ENCODE peak calls at places on chromosomes 3 and 15, in ten cellular contexts. K, P, X, H, A, Q, I, T, G and Y are unnamed samples.

GRCh38 chr3:52062499-52062898 is 6.1 kb upstream of the DUSP7 start:
- DNase-seq in K (peak), P (no peak), X (no peak), H (peak), A (no peak), Q (peak), I (peak), T (no peak), G (peak), Y (peak)

GRCh38 chr3:72728958-72729467 is 119.2 kb downstream of the SHQ1 start:
- DNase-seq in K (no peak), P (no peak), X (no peak), H (no peak), A (peak), Q (no peak), I (no peak), T (no peak), G (no peak), Y (no peak)

GRCh38 chr3:7693976-7694375 is 807.6 kb upstream of the LMCD1 start:
- DNase-seq in K (no peak), P (no peak), X (no peak), H (no peak), A (no peak), Q (no peak), I (no peak), T (no peak), G (no peak), Y (no peak)

GRCh38 chr15:41827290-41827879 is 507 bp upstream of the JMJD7 start:
- DNase-seq in K (no peak), P (no peak), X (peak), H (no peak), A (no peak), Q (no peak), I (no peak), T (no peak), G (peak), Y (peak)

GRCh38 chr3:61114316-61114953 is 136.8 kb downstream of the FHIT start:
- DNase-seq in K (no peak), P (no peak), X (no peak), H (no peak), A (no peak), Q (no peak), I (no peak), T (no peak), G (no peak), Y (no peak)

GRCh38 chr15:67212655-67213054 is 41.8 kb downstream of the AAGAB start:
- DNase-seq in K (no peak), P (no peak), X (no peak), H (no peak), A (no peak), Q (no peak), I (no peak), T (no peak), G (no peak), Y (no peak)

GRCh38 chr15:78838480-78838879 is 27.2 kb upstream of the ADAMTS7 start:
- DNase-seq in K (peak), P (no peak), X (no peak), H (peak), A (no peak), Q (no peak), I (peak), T (no peak), G (no peak), Y (no peak)

GRCh38 chr3:12659316-12660015 is 4.5 kb downstream of the RAF1 start:
- DNase-seq in K (no peak), P (no peak), X (no peak), H (no peak), A (no peak), Q (no peak), I (peak), T (no peak), G (no peak), Y (no peak)

GRCh38 chr3:18208856-18209255 is 216.3 kb downstream of the SATB1 start:
- DNase-seq in K (no peak), P (no peak), X (no peak), H (no peak), A (no peak), Q (no peak), I (no peak), T (no peak), G (no peak), Y (no peak)

GRCh38 chr3:184593201-184593922 is 31.8 kb downstream of the EPHB3 start:
- DNase-seq in K (no peak), P (no peak), X (peak), H (no peak), A (no peak), Q (no peak), I (no peak), T (no peak), G (no peak), Y (no peak)

GRCh38 chr15:69393831-69394491 is 20.2 kb upstream of the KIF23 start:
- DNase-seq in K (no peak), P (no peak), X (no peak), H (no peak), A (no peak), Q (no peak), I (no peak), T (no peak), G (no peak), Y (no peak)

GRCh38 chr15:35757790-35758189 is 211.8 kb upstream of the DPH6 start:
- DNase-seq in K (no peak), P (no peak), X (no peak), H (no peak), A (no peak), Q (no peak), I (no peak), T (no peak), G (no peak), Y (no peak)

GRCh38 chr15:81852826-81853225 is 193.0 kb downstream of the MEX3B start:
- DNase-seq in K (no peak), P (no peak), X (no peak), H (no peak), A (no peak), Q (no peak), I (no peak), T (no peak), G (no peak), Y (no peak)

GRCh38 chr3:181558870-181559269 is 152.9 kb upstream of the SOX2 start:
- DNase-seq in K (no peak), P (no peak), X (no peak), H (no peak), A (no peak), Q (no peak), I (no peak), T (no peak), G (no peak), Y (no peak)

GRCh38 chr3:127785711-127786265 is 36.5 kb downstream of the MGLL start:
- DNase-seq in K (no peak), P (no peak), X (no peak), H (no peak), A (no peak), Q (no peak), I (no peak), T (no peak), G (no peak), Y (no peak)

GRCh38 chr3:195542691-195543641 is at the start of gene PPP1R2:
- DNase-seq in K (peak), P (peak), X (peak), H (peak), A (peak), Q (peak), I (peak), T (peak), G (peak), Y (peak)

GRCh38 chr3:108410531-108410984 is 99.8 kb downstream of the MYH15 start:
- DNase-seq in K (no peak), P (no peak), X (no peak), H (peak), A (no peak), Q (no peak), I (peak), T (no peak), G (no peak), Y (no peak)

GRCh38 chr3:81462921-81463320 is 298.5 kb downstream of the GBE1 start:
- DNase-seq in K (no peak), P (no peak), X (no peak), H (no peak), A (peak), Q (no peak), I (peak), T (no peak), G (no peak), Y (peak)

GRCh38 chr3:13114811-13115615 is 41.8 kb upstream of the IQSEC1 start:
- DNase-seq in K (no peak), P (no peak), X (no peak), H (no peak), A (no peak), Q (no peak), I (no peak), T (no peak), G (no peak), Y (no peak)

GRCh38 chr3:111904376-111905241 is 45.5 kb downstream of the PHLDB2 start:
- DNase-seq in K (peak), P (no peak), X (no peak), H (no peak), A (peak), Q (peak), I (peak), T (no peak), G (no peak), Y (peak)

GRCh38 chr3:3134750-3135448 is 8.2 kb downstream of the TRNT1 start:
- DNase-seq in K (no peak), P (no peak), X (no peak), H (no peak), A (no peak), Q (no peak), I (peak), T (no peak), G (no peak), Y (no peak)

GRCh38 chr3:132803889-132804288 is 81.7 kb upstream of the NPHP3 start:
- DNase-seq in K (no peak), P (no peak), X (no peak), H (no peak), A (no peak), Q (no peak), I (peak), T (no peak), G (no peak), Y (peak)

GRCh38 chr3:13353936-13354542 is 66.1 kb downstream of the NUP210 start:
- DNase-seq in K (no peak), P (no peak), X (no peak), H (no peak), A (no peak), Q (no peak), I (no peak), T (no peak), G (no peak), Y (no peak)

GRCh38 chr3:168517514-168518071 is 421.9 kb upstream of the GOLIM4 start:
- DNase-seq in K (no peak), P (no peak), X (no peak), H (no peak), A (peak), Q (no peak), I (no peak), T (no peak), G (no peak), Y (peak)

GRCh38 chr3:106332884-106333283 is 464.1 kb upstream of the CBLB start:
- DNase-seq in K (no peak), P (no peak), X (no peak), H (no peak), A (no peak), Q (no peak), I (no peak), T (no peak), G (no peak), Y (no peak)

GRCh38 chr3:185069023-185069422 is 83.8 kb downstream of the C3orf70 start:
- DNase-seq in K (no peak), P (no peak), X (no peak), H (no peak), A (no peak), Q (no peak), I (no peak), T (no peak), G (peak), Y (no peak)

GRCh38 chr3:141335531-141336042 is 32.7 kb upstream of the ZBTB38 start:
- DNase-seq in K (no peak), P (no peak), X (no peak), H (no peak), A (no peak), Q (no peak), I (peak), T (no peak), G (no peak), Y (no peak)

GRCh38 chr15:85477730-85478129 is 97.3 kb downstream of the AKAP13 start:
- DNase-seq in K (peak), P (no peak), X (no peak), H (no peak), A (no peak), Q (no peak), I (peak), T (no peak), G (no peak), Y (no peak)

GRCh38 chr3:67692621-67693020 is 38.2 kb upstream of the SUCLG2 start:
- DNase-seq in K (peak), P (no peak), X (no peak), H (no peak), A (peak), Q (no peak), I (no peak), T (no peak), G (no peak), Y (peak)

GRCh38 chr15:92385096-92385495 is 8.6 kb upstream of the ST8SIA2 start:
- DNase-seq in K (no peak), P (no peak), X (no peak), H (no peak), A (no peak), Q (no peak), I (peak), T (no peak), G (no peak), Y (no peak)

GRCh38 chr3:51709675-51710074 is 2.8 kb downstream of the GRM2 start:
- DNase-seq in K (no peak), P (no peak), X (no peak), H (no peak), A (no peak), Q (no peak), I (no peak), T (no peak), G (no peak), Y (no peak)

GRCh38 chr15:37014137-37014536 is 86.2 kb downstream of the MEIS2 start:
- DNase-seq in K (peak), P (no peak), X (no peak), H (no peak), A (no peak), Q (no peak), I (peak), T (no peak), G (no peak), Y (no peak)

GRCh38 chr3:64417816-64418215 is 192.6 kb upstream of the PRICKLE2 start:
- DNase-seq in K (peak), P (peak), X (peak), H (no peak), A (no peak), Q (no peak), I (peak), T (no peak), G (no peak), Y (no peak)

GRCh38 chr15:90286678-90287077 is 21.2 kb downstream of the NGRN start:
- DNase-seq in K (peak), P (no peak), X (no peak), H (no peak), A (peak), Q (no peak), I (peak), T (peak), G (no peak), Y (peak)

GRCh38 chr3:42097166-42097946 is 6.2 kb downstream of the TRAK1 start:
- DNase-seq in K (peak), P (no peak), X (no peak), H (no peak), A (no peak), Q (no peak), I (peak), T (no peak), G (no peak), Y (no peak)

DNA sequence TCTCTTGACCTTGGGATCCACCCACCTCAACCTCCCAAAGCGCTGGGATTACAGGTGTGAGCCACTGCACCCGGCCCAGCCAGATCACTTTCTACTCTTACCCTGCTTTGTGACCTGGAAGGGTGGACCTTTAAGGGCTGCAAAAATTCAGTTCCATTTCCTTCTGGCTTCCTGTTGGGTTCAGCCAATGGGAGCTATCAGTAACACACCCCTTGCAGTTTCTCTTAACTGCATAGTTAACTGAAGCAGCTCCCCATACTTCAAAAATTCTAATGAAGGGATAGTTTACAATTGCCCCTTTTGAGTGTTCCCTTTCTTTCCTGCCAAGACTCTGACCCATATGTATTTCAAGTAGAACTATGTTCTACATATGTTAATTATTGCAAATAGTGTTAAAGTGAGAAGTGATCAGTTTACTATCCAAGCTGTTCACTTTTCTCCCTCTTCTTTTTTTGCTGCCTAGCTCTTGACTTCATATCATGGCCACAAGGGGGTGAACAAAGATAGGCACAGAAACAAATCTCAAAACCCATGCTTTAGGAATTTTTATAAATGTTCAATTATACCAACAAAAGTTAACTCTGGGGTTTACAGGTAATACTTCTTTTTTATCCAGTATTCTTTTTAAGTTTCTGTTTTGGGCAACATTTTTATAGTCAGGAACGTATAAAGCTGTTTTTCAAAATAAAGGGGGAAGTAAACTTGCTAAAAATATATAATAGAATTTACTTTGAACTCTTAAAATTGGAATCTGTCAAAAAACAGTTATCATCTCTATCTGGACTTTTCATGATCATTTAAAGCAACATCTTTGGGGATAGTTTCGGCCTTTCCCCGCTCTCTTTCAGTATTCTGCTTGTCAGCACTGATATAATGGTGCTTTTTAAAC is 8.1 kb downstream of the PGBD4 start:
- DNase-seq in K (peak), P (no peak), X (no peak), H (no peak), A (peak), Q (peak), I (peak), T (no peak), G (no peak), Y (peak)
- TF ChIP-seq CTCF in K (peak), P (peak), X (peak), H (peak), A (peak), Q (peak), I (peak), T (peak), G (peak), Y (peak)

GRCh38 chr3:50415813-50416212 is 56.5 kb upstream of the TMEM115 start:
- DNase-seq in K (no peak), P (no peak), X (no peak), H (no peak), A (no peak), Q (no peak), I (no peak), T (no peak), G (no peak), Y (no peak)

GRCh38 chr3:50417637-50418033 is 58.3 kb upstream of the TMEM115 start:
- DNase-seq in K (no peak), P (no peak), X (no peak), H (no peak), A (no peak), Q (no peak), I (no peak), T (no peak), G (no peak), Y (no peak)

GRCh38 chr3:50416736-50417636 is 57.7 kb upstream of the TMEM115 start:
- DNase-seq in K (no peak), P (no peak), X (no peak), H (no peak), A (no peak), Q (no peak), I (no peak), T (no peak), G (no peak), Y (no peak)

GRCh38 chr3:50412355-50412754 is 53.0 kb upstream of the TMEM115 start:
- DNase-seq in K (no peak), P (no peak), X (no peak), H (no peak), A (no peak), Q (no peak), I (no peak), T (no peak), G (no peak), Y (no peak)

DNA sequence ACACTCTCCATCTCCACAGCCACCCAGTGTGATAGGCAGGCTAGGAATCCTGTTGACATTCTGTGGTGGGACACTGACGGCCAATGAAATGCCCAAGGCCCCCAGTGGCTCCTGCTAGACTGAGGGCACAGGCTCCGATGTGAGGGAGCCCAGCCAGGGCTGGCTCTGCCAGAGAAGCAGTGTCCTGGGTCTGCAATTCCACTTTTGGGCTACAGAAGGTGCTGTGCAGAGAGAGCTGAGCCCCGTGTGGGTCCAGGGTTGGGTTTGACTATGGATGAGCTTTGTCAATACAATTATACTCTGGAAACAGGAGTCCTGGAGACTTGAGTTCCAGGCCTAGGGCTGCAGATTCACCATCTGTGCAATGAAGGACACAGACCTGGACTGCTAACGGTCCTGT is 55.7 kb upstream of the TMEM115 start:
- DNase-seq in K (no peak), P (no peak), X (no peak), H (no peak), A (no peak), Q (no peak), I (no peak), T (no peak), G (no peak), Y (no peak)
- TF ChIP-seq CTCF in K (no peak), P (peak), X (no peak), H (no peak), A (peak), Q (no peak), I (no peak), T (no peak), G (no peak), Y (peak)

DNA sequence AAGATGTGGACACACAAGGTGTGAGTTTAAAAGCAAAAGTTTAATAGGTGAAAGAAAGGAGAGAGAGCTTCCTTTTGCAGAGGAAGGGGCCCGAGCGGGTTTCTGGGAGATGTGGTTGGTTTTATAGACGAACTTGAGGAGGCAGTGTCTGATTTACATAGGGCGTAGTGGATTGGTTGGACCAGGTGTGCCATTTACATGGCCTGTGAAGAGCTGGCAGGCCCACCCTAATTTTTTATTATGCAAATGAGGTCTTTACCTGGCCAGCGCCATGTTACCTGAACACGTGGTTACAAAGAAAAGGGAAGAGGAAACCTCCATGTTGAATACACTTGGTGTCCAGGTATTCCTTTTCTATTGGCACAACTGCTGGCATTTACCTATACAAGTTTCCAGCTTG is 42.8 kb upstream of the THSD4 start:
- DNase-seq in K (no peak), P (no peak), X (no peak), H (no peak), A (no peak), Q (no peak), I (no peak), T (no peak), G (no peak), Y (no peak)
- TF ChIP-seq CTCF in K (no peak), P (no peak), X (no peak), H (no peak), A (no peak), Q (no peak), I (no peak), T (no peak), G (no peak), Y (no peak)

GRCh38 chr3:193335031-193335430 is 43.5 kb downstream of the ATP13A5 start:
- DNase-seq in K (no peak), P (no peak), X (no peak), H (no peak), A (no peak), Q (no peak), I (no peak), T (no peak), G (no peak), Y (no peak)
- TF ChIP-seq CTCF in K (no peak), P (no peak), X (no peak), H (no peak), A (no peak), Q (no peak), I (no peak), T (no peak), G (no peak), Y (no peak)

DNA sequence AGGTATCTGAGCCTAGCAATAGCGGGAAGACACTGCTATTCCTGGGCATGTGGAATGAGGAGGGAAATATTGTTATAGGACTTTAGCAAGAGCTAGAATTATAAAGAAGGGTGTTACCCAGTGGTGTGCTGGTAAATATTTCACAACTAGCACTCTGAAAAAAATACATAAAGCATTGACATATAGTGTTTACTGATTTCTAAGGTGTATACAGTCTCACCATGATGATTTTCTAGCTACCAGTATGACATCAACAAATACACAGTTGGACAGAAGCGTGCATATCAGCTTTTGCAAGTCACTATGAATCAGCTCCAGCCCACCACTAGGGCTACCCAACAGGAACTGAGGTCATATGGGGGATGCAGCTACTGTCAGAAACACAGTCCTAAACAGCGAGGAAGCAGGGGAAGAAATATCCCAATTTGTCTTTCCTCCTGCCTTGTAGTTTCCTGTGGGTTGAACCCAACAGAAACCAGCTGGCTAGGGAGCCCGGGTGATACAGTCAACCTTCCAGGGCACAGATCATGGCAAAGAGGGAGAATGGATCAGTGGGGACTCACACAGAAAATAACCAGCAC is 39.6 kb downstream of the HGD start:
- DNase-seq in K (peak), P (no peak), X (no peak), H (no peak), A (no peak), Q (no peak), I (peak), T (no peak), G (no peak), Y (no peak)
- TF ChIP-seq CTCF in K (peak), P (no peak), X (no peak), H (no peak), A (no peak), Q (no peak), I (no peak), T (no peak), G (no peak), Y (no peak)